ENCODE peak calls at places on chromosomes 3 and 15, in ten cellular contexts. Z, A, B, U, D, X, S, Q, J and I are unnamed samples.

GRCh38 chr3:29141912-29142262 is 139.0 kb upstream of the RBMS3 start:
- DNase-seq in B (no peak), S (no peak), Q (no peak), J (no peak), U (no peak), Z (no peak), X (no peak), D (no peak), A (no peak), I (no peak)

GRCh38 chr15:77549552-77550274 is 83.0 kb downstream of the LINGO1 start:
- DNase-seq in A (no peak), Z (no peak), J (no peak), Q (no peak), B (no peak), D (no peak), X (no peak), U (no peak), S (no peak), I (no peak)

GRCh38 chr3:196974661-196975060 is 6.0 kb upstream of the PIGZ start:
- DNase-seq in X (no peak), A (no peak), S (no peak), D (no peak), Q (no peak), U (no peak), J (no peak), B (no peak), Z (no peak), I (no peak)

GRCh38 chr3:197352382-197352781 is 54.0 kb upstream of the DLG1 start:
- DNase-seq in X (no peak), J (no peak), A (no peak), B (peak; percentile 32), Z (no peak), U (no peak), Q (peak; percentile 21), D (no peak), S (peak; percentile 76), I (peak; percentile 87)

GRCh38 chr3:23659840-23660430 is 145.8 kb upstream of the UBE2E1 start:
- DNase-seq in U (no peak), S (no peak), J (no peak), Z (no peak), Q (no peak), D (no peak), A (no peak), B (no peak), X (no peak), I (no peak)

GRCh38 chr3:10563396-10563795 is 58.0 kb upstream of the ATP2B2 start:
- DNase-seq in X (no peak), U (no peak), D (no peak), A (no peak), S (no peak), Z (no peak), B (no peak), J (no peak), Q (no peak), I (no peak)

GRCh38 chr3:144059481-144059880 is 87.9 kb downstream of the DIPK2A start:
- DNase-seq in Z (no peak), Q (no peak), U (no peak), J (no peak), D (no peak), X (no peak), S (no peak), B (no peak), A (no peak), I (no peak)

GRCh38 chr15:71181454-71181853 is 66.2 kb downstream of the THSD4 start:
- DNase-seq in B (no peak), X (no peak), U (no peak), S (no peak), D (no peak), Q (no peak), Z (no peak), J (no peak), A (no peak), I (no peak)

GRCh38 chr3:63967675-63968611 is 55.4 kb downstream of the PSMD6 start:
- DNase-seq in J (no peak), Z (peak; percentile 19), Q (peak; percentile 37), U (no peak), X (peak; percentile 19), D (peak; percentile 28), S (peak; percentile 51), A (peak; percentile 28), B (peak; percentile 32), I (no peak)

GRCh38 chr3:184040010-184040409 is 8.5 kb downstream of the HTR3D start:
- DNase-seq in D (no peak), Z (no peak), A (peak; percentile 13), X (no peak), Q (peak; percentile 67), B (no peak), J (peak; percentile 74), U (no peak), S (no peak), I (peak; percentile 51)